ENCODE peak calls at places on chromosomes 13 and 19, in four cellular contexts. K is HTR-8/SVneo, G is NCI-H748 treated with DMSO at 0.1 percent for 48 hours, B is T-helper 9 cell. A is an unnamed sample.
A peak's percentile ranks its signal among the peaks of the same experiment; 100 is the strongest.

GRCh38 chr13:34863360-34864135 is 78.5 kb upstream of the NBEA start:
- DNase-seq in G (no peak), B (no peak), K (peak; percentile 5), A (no peak)

GRCh38 chr13:41791056-41791455 is 169.9 kb downstream of the VWA8 start:
- DNase-seq in K (no peak), G (no peak), B (no peak), A (no peak)

GRCh38 chr13:110965038-110965754 is 50.3 kb upstream of the ANKRD10 start:
- DNase-seq in G (no peak), K (no peak), B (no peak), A (peak; percentile 45)

GRCh38 chr13:111245781-111246384 is 74.6 kb upstream of the TEX29 start:
- DNase-seq in G (no peak), K (no peak), B (no peak), A (no peak)

GRCh38 chr13:100363351-100363750 is 225.2 kb downstream of the GGACT start:
- DNase-seq in B (no peak), G (peak; percentile 24), K (no peak), A (no peak)

GRCh38 chr13:112783135-112783945 is 93.5 kb downstream of the ATP11A start:
- DNase-seq in G (no peak), K (no peak), B (no peak), A (no peak)

GRCh38 chr13:105139380-105140285 is 1395.8 kb downstream of the EFNB2 start:
- DNase-seq in K (no peak), G (peak; percentile 16), B (peak; percentile 20), A (no peak)

GRCh38 chr13:19927117-19927734 is 31.3 kb upstream of the ZMYM2 start:
- DNase-seq in K (peak; percentile 23), G (peak; percentile 86), B (no peak), A (peak; percentile 65)

GRCh38 chr19:11142528-11143171 is 12.9 kb downstream of the SPC24 start:
- DNase-seq in B (no peak), K (peak; percentile 92), G (no peak), A (peak; percentile 97)

GRCh38 chr19:30036154-30037129 is 94.4 kb downstream of the URI1 start:
- DNase-seq in G (no peak), K (no peak), B (no peak), A (no peak)

GRCh38 chr13:51959773-51960172 is 51.5 kb downstream of the ATP7B start:
- DNase-seq in K (no peak), G (peak; percentile 21), B (no peak), A (no peak)

GRCh38 chr13:31775686-31776085 is 36.4 kb downstream of the RXFP2 start:
- DNase-seq in K (no peak), B (no peak), G (no peak), A (no peak)

GRCh38 chr13:43728411-43728810 is 58.4 kb downstream of the ENOX1 start:
- DNase-seq in K (no peak), B (no peak), G (no peak), A (no peak)

GRCh38 chr13:49165798-49166752 is 54.1 kb upstream of the MLNR start:
- DNase-seq in G (no peak), K (no peak), B (no peak), A (no peak)